ENCODE peak calls at places on chromosome 11, in seven cellular contexts. Q is Caco-2, L is GM23338, I is bronchial epithelial cell, A is endothelial cell, W is HCT116, E is astrocyte of the spinal cord. R is an unnamed sample.

GRCh38 chr11:32987851-32988250 is 27.8 kb upstream of the DEPDC7 start:
- DNase-seq in Q (no peak), L (peak), I (no peak), A (no peak), W (no peak), E (no peak), R (no peak)

GRCh38 chr11:129731316-129731715 is 84.3 kb upstream of the TMEM45B start:
- DNase-seq in Q (no peak), L (no peak), I (peak), A (no peak), W (no peak), E (no peak), R (no peak)

GRCh38 chr11:30564994-30565393 is 21.2 kb downstream of the MPPED2 start:
- DNase-seq in Q (no peak), L (no peak), I (no peak), A (no peak), W (no peak), E (no peak), R (peak)

GRCh38 chr11:76626921-76627391 is 43.6 kb downstream of the LRRC32 start:
- DNase-seq in Q (no peak), L (no peak), I (no peak), A (peak), W (no peak), E (peak), R (no peak)

GRCh38 chr11:114027941-114028340 is 31.6 kb upstream of the ZBTB16 start:
- DNase-seq in Q (no peak), L (no peak), I (no peak), A (no peak), W (no peak), E (no peak), R (no peak)

GRCh38 chr11:9315078-9315688 is 790 bp upstream of the TMEM41B start:
- DNase-seq in Q (no peak), L (no peak), I (no peak), A (peak), W (no peak), E (peak), R (peak)

GRCh38 chr11:67405196-67405567 is 1.3 kb downstream of the TBC1D10C start:
- DNase-seq in Q (no peak), L (no peak), I (no peak), A (no peak), W (no peak), E (no peak), R (no peak)

GRCh38 chr11:131690362-131690761 is 319.9 kb downstream of the NTM start:
- DNase-seq in Q (no peak), L (no peak), I (no peak), A (no peak), W (no peak), E (no peak), R (no peak)

GRCh38 chr11:90913131-90913668 is 690.4 kb upstream of the CHORDC1 start:
- DNase-seq in Q (no peak), L (no peak), I (no peak), A (no peak), W (no peak), E (no peak), R (no peak)

GRCh38 chr11:122863704-122864326 is 18.7 kb upstream of the JHY start:
- DNase-seq in Q (peak), L (peak), I (peak), A (peak), W (peak), E (peak), R (peak)

GRCh38 chr11:10394229-10395100 is 60.6 kb upstream of the AMPD3 start:
- DNase-seq in Q (peak), L (no peak), I (peak), A (no peak), W (no peak), E (no peak), R (no peak)

GRCh38 chr11:103035656-103036434 is 56.1 kb downstream of the DCUN1D5 start:
- DNase-seq in Q (peak), L (peak), I (peak), A (peak), W (peak), E (peak), R (no peak)

GRCh38 chr11:125483592-125483991 is 12.5 kb downstream of the FEZ1 start:
- DNase-seq in Q (no peak), L (no peak), I (peak), A (no peak), W (no peak), E (no peak), R (no peak)

GRCh38 chr11:100578966-100579365 is 108.1 kb upstream of the ARHGAP42 start:
- DNase-seq in Q (no peak), L (peak), I (peak), A (no peak), W (no peak), E (peak), R (no peak)

GRCh38 chr11:34637303-34637702 is 16.4 kb downstream of the EHF start:
- DNase-seq in Q (no peak), L (no peak), I (no peak), A (no peak), W (no peak), E (no peak), R (no peak)

GRCh38 chr11:44191322-44192014 is 96.0 kb downstream of the EXT2 start:
- DNase-seq in Q (no peak), L (no peak), I (no peak), A (no peak), W (no peak), E (no peak), R (no peak)

GRCh38 chr11:16770016-16770415 is 31.6 kb downstream of the C11orf58 start:
- DNase-seq in Q (no peak), L (no peak), I (no peak), A (no peak), W (no peak), E (no peak), R (no peak)

GRCh38 chr11:76025068-76025467 is 181.2 kb downstream of the WNT11 start:
- DNase-seq in Q (no peak), L (no peak), I (no peak), A (no peak), W (no peak), E (peak), R (no peak)

GRCh38 chr11:72123117-72123653 is 10.7 kb upstream of the ANAPC15 start:
- DNase-seq in Q (peak), L (no peak), I (no peak), A (no peak), W (no peak), E (no peak), R (no peak)

GRCh38 chr11:65316979-65317786 is 2.5 kb downstream of the CDC42EP2 start:
- DNase-seq in Q (no peak), L (peak), I (peak), A (peak), W (peak), E (peak), R (peak)

GRCh38 chr11:69454018-69454417 is 27.4 kb upstream of the LINC01488 start:
- DNase-seq in Q (peak), L (no peak), I (no peak), A (no peak), W (no peak), E (no peak), R (no peak)

GRCh38 chr11:77413850-77414249 is 60.0 kb downstream of the PAK1 start:
- DNase-seq in Q (no peak), L (peak), I (no peak), A (no peak), W (no peak), E (no peak), R (no peak)

GRCh38 chr11:73314121-73314948 is 6.3 kb downstream of the ARHGEF17 start:
- DNase-seq in Q (peak), L (peak), I (no peak), A (no peak), W (no peak), E (peak), R (no peak)

GRCh38 chr11:119192111-119192510 is 6.8 kb downstream of the NHERF4 start:
- DNase-seq in Q (no peak), L (no peak), I (peak), A (no peak), W (no peak), E (no peak), R (no peak)

GRCh38 chr11:33211153-33211552 is 46.0 kb upstream of the HIPK3 start:
- DNase-seq in Q (no peak), L (no peak), I (no peak), A (no peak), W (no peak), E (no peak), R (no peak)

GRCh38 chr11:39236916-39237315 is 2222.5 kb downstream of the LRRC4C start:
- DNase-seq in Q (no peak), L (no peak), I (peak), A (no peak), W (no peak), E (no peak), R (no peak)

GRCh38 chr11:105005451-105005845 is 17.5 kb downstream of the CASP5 start:
- DNase-seq in Q (no peak), L (no peak), I (no peak), A (no peak), W (no peak), E (no peak), R (no peak)

GRCh38 chr11:73396251-73396930 is 20.2 kb downstream of the RELT start:
- DNase-seq in Q (no peak), L (no peak), I (no peak), A (no peak), W (no peak), E (no peak), R (no peak)

GRCh38 chr11:34840736-34841386 is 75.3 kb downstream of the APIP start:
- DNase-seq in Q (no peak), L (peak), I (peak), A (no peak), W (peak), E (no peak), R (no peak)

GRCh38 chr11:93166867-93167266 is 30.9 kb downstream of the SLC36A4 start:
- DNase-seq in Q (no peak), L (no peak), I (no peak), A (no peak), W (no peak), E (no peak), R (no peak)

GRCh38 chr11:18394300-18394927 is at the start of gene LDHA:
- DNase-seq in Q (peak), L (peak), I (peak), A (peak), W (peak), E (peak), R (peak)

GRCh38 chr11:103870821-103871309 is 165.6 kb upstream of the DDI1 start:
- DNase-seq in Q (no peak), L (no peak), I (no peak), A (no peak), W (no peak), E (no peak), R (no peak)

GRCh38 chr11:19370100-19370861 is 129.5 kb upstream of the E2F8 start:
- DNase-seq in Q (peak), L (no peak), I (peak), A (no peak), W (no peak), E (peak), R (no peak)

GRCh38 chr11:12100886-12101285 is 9.5 kb upstream of the MICAL2 start:
- DNase-seq in Q (no peak), L (no peak), I (no peak), A (no peak), W (no peak), E (no peak), R (no peak)

GRCh38 chr11:821513-822371 is 3.0 kb downstream of the PNPLA2 start:
- DNase-seq in Q (no peak), L (no peak), I (no peak), A (no peak), W (no peak), E (no peak), R (no peak)

GRCh38 chr11:117295438-117296137 is 4.4 kb downstream of the BACE1-AS start:
- DNase-seq in Q (no peak), L (no peak), I (no peak), A (no peak), W (no peak), E (no peak), R (no peak)

GRCh38 chr11:4680341-4680740 is 17.3 kb downstream of the OR51E2 start:
- DNase-seq in Q (no peak), L (no peak), I (no peak), A (no peak), W (no peak), E (no peak), R (no peak)

GRCh38 chr11:88411265-88411664 is 73.7 kb upstream of the CTSC start:
- DNase-seq in Q (no peak), L (no peak), I (peak), A (no peak), W (no peak), E (peak), R (no peak)

GRCh38 chr11:78653294-78653909 is 78.7 kb upstream of the NARS2 start:
- DNase-seq in Q (peak), L (no peak), I (no peak), A (no peak), W (no peak), E (no peak), R (no peak)

DNA sequence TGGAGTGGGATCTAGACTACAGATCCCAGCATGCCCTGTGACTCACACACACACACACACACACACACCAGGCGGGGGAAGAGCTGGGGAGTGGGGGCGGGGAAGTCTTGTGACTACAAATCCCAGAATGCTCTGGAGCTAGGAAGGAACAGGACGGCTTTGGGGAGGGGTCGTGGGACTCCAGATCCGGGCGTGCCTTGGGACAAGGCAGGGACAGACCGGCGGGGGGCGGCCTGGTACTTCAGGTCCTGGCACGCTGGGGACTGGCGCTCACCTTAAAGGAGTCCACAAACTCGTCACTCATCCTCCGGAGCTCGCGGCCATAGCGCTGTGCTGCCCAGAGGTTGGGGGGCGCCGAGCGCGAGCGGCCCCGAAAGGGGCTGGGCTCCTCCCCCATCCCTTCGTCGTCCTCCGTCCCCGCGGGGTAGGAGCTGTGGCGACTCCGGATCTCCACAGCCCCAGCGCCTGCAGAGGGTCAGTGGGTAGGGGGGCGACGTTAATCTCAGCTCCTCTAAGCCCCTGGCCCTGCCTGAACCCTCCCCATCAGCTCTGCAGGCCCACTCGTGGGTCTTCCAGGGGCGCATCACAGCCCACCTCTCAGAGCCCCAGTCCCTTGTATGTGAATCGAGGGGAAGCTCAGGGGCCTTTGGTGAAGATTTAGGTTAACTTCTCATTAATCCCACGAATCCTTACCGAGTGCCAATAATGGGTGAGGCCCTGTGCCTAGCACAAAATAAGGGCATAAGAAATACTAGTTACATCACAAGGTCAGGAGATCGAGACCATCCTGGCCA is 12.9 kb downstream of the BAD start:
- DNase-seq in Q (peak), L (peak), I (peak), A (peak), W (no peak), E (peak), R (peak)
- TF ChIP-seq CTCF in Q (no peak), L (peak), I (peak), A (no peak), W (no peak), E (no peak), R (no peak)

DNA sequence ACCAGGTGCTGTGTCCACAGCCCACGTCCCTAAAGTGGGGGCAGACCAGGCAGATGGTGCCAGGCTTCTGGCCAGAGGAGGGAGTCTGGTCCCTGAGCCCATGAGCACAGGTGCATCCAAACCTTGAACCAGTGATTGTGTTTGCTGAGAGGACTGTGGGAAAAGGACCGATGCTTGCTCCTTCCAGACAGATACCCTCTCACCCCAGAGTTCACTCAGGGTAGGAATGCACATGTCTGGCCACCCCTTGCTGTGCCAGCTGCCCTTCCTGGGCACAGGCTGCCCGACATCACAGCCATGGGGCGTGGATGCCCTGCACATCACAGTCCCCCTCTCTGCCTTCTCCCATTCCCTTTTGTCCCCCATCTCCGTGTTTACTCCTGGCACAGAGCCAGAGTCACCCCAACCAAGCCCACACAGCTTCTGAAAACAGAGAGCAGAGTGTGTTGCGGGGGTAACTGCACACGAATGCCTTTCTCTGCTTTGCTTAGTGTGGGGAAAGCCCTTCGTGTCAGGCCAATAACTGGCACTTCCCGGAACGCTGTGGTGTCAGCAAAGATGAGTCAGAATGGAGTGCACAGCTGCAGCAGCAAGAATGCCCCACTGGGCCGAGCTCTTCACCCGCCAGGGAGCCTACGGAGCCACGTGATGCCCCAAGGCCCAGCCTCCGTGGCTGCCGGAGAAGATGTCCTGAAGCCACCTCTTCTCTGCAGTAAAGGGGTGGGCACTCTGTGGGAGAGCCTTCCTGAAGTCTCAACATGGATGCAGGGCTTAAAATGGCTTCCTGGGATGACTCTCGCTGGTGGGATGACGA is 7.6 kb downstream of the CARS1 start:
- DNase-seq in Q (no peak), L (no peak), I (peak), A (no peak), W (peak), E (peak), R (no peak)
- TF ChIP-seq CTCF in Q (no peak), L (no peak), I (peak), A (no peak), W (peak), E (peak), R (no peak)

GRCh38 chr11:27386176-27386575 is 23.2 kb upstream of the CCDC34 start:
- DNase-seq in Q (no peak), L (no peak), I (no peak), A (no peak), W (no peak), E (no peak), R (no peak)

GRCh38 chr11:27380796-27381195 is 17.8 kb upstream of the CCDC34 start:
- DNase-seq in Q (no peak), L (no peak), I (no peak), A (no peak), W (no peak), E (no peak), R (no peak)

GRCh38 chr11:27381238-27381666 is 18.2 kb upstream of the CCDC34 start:
- DNase-seq in Q (no peak), L (no peak), I (no peak), A (no peak), W (no peak), E (no peak), R (no peak)

GRCh38 chr11:27385245-27385644 is 22.2 kb upstream of the CCDC34 start:
- DNase-seq in Q (no peak), L (no peak), I (peak), A (no peak), W (no peak), E (peak), R (peak)

GRCh38 chr11:27383645-27384044 is 20.6 kb upstream of the CCDC34 start:
- DNase-seq in Q (no peak), L (no peak), I (no peak), A (no peak), W (no peak), E (no peak), R (no peak)
- TF ChIP-seq CTCF in Q (no peak), L (no peak), I (no peak), A (no peak), W (no peak), E (peak), R (no peak)

DNA sequence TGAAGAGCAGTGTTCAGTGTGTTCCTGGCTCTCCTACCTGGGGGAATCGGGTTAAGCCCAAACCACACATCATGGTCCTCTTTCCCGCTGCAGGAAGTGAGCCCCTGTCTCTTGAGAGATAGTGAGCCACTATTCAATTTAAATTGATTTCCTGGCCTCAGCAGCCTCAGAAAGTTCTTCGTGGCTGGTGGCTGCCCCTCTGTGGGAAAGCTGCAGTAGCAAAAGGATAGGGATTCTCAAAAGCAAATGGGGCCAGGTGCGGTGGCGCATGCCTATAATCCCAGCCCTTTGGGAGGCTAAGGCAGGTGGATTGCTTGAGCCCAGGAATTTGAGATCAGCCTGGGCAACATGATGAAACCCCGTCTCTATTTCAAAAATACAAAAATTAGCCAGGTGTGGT is 49.1 kb upstream of the CD5 start:
- DNase-seq in Q (no peak), L (no peak), I (no peak), A (no peak), W (no peak), E (no peak), R (no peak)
- TF ChIP-seq CTCF in Q (no peak), L (no peak), I (no peak), A (no peak), W (no peak), E (no peak), R (no peak)